ENCODE peak calls at places on chromosome 17, in five cellular contexts. A is NCI-H748 treated with DMSO at 0.1 percent for 48 hours, Q is memory B cell, T is Calu3, O is uterus. X is an unnamed sample.
A peak's percentile ranks its signal among the peaks of the same experiment; 100 is the strongest.

GRCh38 chr17:58059141-58059540 is 24.1 kb upstream of the DYNLL2 start:
- DNase-seq in Q (no peak), T (no peak), A (peak; percentile 9), O (no peak), X (no peak)

GRCh38 chr17:77644981-77645380 is 313.5 kb upstream of the TNRC6C start:
- DNase-seq in Q (no peak), A (no peak), T (no peak), O (no peak), X (no peak)

GRCh38 chr17:16482253-16482652 is 9.7 kb downstream of the LRRC75A start:
- DNase-seq in A (no peak), O (no peak), Q (no peak), T (no peak), X (no peak)

GRCh38 chr17:39979021-39979660 is 1.5 kb upstream of the PSMD3 start:
- DNase-seq in O (peak; percentile 68), A (no peak), T (no peak), Q (no peak), X (no peak)

GRCh38 chr17:20091161-20092029 is 82.2 kb downstream of the SPECC1 start:
- DNase-seq in O (no peak), A (no peak), T (no peak), Q (no peak), X (no peak)

GRCh38 chr17:47423406-47424295 is 99.9 kb downstream of the EFCAB13 start:
- DNase-seq in A (peak; percentile 9), Q (peak; percentile 4), T (peak; percentile 69), O (no peak), X (no peak)

GRCh38 chr17:8408371-8408770 is 10.7 kb upstream of the RNF222 start:
- DNase-seq in A (no peak), T (peak; percentile 75), Q (no peak), O (no peak), X (no peak)

GRCh38 chr17:80395402-80396151 is 19.4 kb upstream of the ENDOV start:
- DNase-seq in A (no peak), T (no peak), Q (no peak), O (no peak), X (no peak)

GRCh38 chr17:1511756-1512321 is 4.6 kb downstream of the INPP5K start:
- DNase-seq in A (no peak), O (no peak), Q (no peak), T (no peak), X (peak; percentile 76)

GRCh38 chr17:69581061-69581955 is 166.8 kb downstream of the MAP2K6 start:
- DNase-seq in O (no peak), Q (peak; percentile 23), A (no peak), T (no peak), X (no peak)

GRCh38 chr17:70865993-70866804 is 696.9 kb downstream of the KCNJ2 start:
- DNase-seq in Q (no peak), A (no peak), O (no peak), T (no peak), X (no peak)

GRCh38 chr17:75011788-75012319 is 616 bp upstream of the MRPL58 start:
- DNase-seq in T (peak; percentile 13), A (no peak), O (peak; percentile 81), Q (no peak), X (no peak)